ENCODE peak calls at places on chromosomes 3 and 15, in nine cellular contexts. J is CD4-positive, CD25-positive, alpha-beta regulatory T cell; G is ovary; S is Panc1; V is cardiac muscle cell; X is sigmoid colon; C is aorta; Q is CD8-positive, alpha-beta memory T cell; U is tibial artery. L is an unnamed sample. For H3K36me3 and H3K27me3, the result is how much of the 10 kb centered on the place peaks cover.

GRCh38 chr15:77160562-77161481 is 89.9 kb upstream of the TSPAN3 start:
- DNase-seq in G (no peak), S (no peak), X (no peak), J (peak), C (no peak), V (peak), U (no peak), Q (peak), L (no peak)

GRCh38 chr3:157160652-157161480 is 919 bp upstream of the CCNL1 start:
- DNase-seq in S (no peak), V (peak), G (peak), J (no peak), Q (no peak), X (peak), U (peak), C (peak), L (peak)

GRCh38 chr3:54843352-54843751 is 84.5 kb downstream of the LRTM1 start:
- DNase-seq in J (no peak), Q (no peak), G (no peak), X (no peak), S (no peak), U (no peak), C (no peak), V (no peak), L (no peak)

GRCh38 chr15:43776101-43776717 is 557 bp downstream of the ELL3 start:
- DNase-seq in Q (peak), J (no peak), S (no peak), C (no peak), G (peak), V (no peak), U (no peak), X (no peak), L (no peak)

GRCh38 chr3:194768586-194768985 is 82.9 kb downstream of the FAM43A start:
- DNase-seq in X (no peak), J (no peak), V (no peak), U (no peak), Q (peak), C (no peak), S (no peak), G (peak), L (no peak)

GRCh38 chr3:45677045-45677436 is 12.2 kb upstream of the SACM1L start:
- DNase-seq in S (no peak), Q (peak), U (peak), G (no peak), V (peak), C (no peak), J (peak), X (peak), L (peak)

GRCh38 chr3:87313641-87314040 is 37.3 kb upstream of the POU1F1 start:
- DNase-seq in U (no peak), X (no peak), J (no peak), C (no peak), Q (no peak), G (no peak), V (no peak), S (no peak), L (no peak)

GRCh38 chr15:101372149-101372577 is 77.1 kb upstream of the SNRPA1 start:
- DNase-seq in S (no peak), X (peak), V (peak), U (no peak), G (no peak), C (no peak), Q (no peak), J (no peak), L (no peak)

GRCh38 chr3:38165722-38166387 is 518 bp downstream of the OXSR1 start:
- DNase-seq in V (no peak), C (no peak), S (no peak), U (peak), G (peak), J (peak), X (peak), Q (no peak), L (peak)

GRCh38 chr3:116341916-116342315 is 103.4 kb downstream of the LSAMP start:
- DNase-seq in V (no peak), X (no peak), C (no peak), G (no peak), Q (no peak), J (no peak), U (no peak), S (no peak), L (no peak)

GRCh38 chr15:39846108-39846507 is 63.5 kb upstream of the FSIP1 start:
- DNase-seq in U (no peak), G (no peak), Q (no peak), X (no peak), S (no peak), J (no peak), C (no peak), V (no peak), L (no peak)

GRCh38 chr3:10455515-10455914 is 49.9 kb downstream of the ATP2B2 start:
- DNase-seq in C (no peak), V (no peak), X (no peak), G (no peak), J (no peak), Q (no peak), U (no peak), S (no peak), L (no peak)

GRCh38 chr3:10456981-10457380 is 48.4 kb downstream of the ATP2B2 start:
- DNase-seq in J (no peak), Q (no peak), X (no peak), S (no peak), U (no peak), G (no peak), V (no peak), C (no peak), L (no peak)

GRCh38 chr3:10457560-10457959 is 47.8 kb downstream of the ATP2B2 start:
- DNase-seq in S (no peak), V (no peak), Q (no peak), J (no peak), C (no peak), X (no peak), G (no peak), U (no peak), L (no peak)

GRCh38 chr3:10453764-10454163 is 51.6 kb downstream of the ATP2B2 start:
- DNase-seq in J (no peak), Q (no peak), U (no peak), V (no peak), X (no peak), G (no peak), S (no peak), C (no peak), L (no peak)

GRCh38 chr3:10454907-10455306 is 50.5 kb downstream of the ATP2B2 start:
- DNase-seq in U (no peak), S (no peak), G (no peak), X (no peak), V (no peak), C (no peak), Q (no peak), J (no peak), L (no peak)
- H3K36me3 ChIP-seq in U (under half), S (under half), G (under half), X (under half), V (under half), C (under half), Q (under half), J (under half), L (under half)

DNA sequence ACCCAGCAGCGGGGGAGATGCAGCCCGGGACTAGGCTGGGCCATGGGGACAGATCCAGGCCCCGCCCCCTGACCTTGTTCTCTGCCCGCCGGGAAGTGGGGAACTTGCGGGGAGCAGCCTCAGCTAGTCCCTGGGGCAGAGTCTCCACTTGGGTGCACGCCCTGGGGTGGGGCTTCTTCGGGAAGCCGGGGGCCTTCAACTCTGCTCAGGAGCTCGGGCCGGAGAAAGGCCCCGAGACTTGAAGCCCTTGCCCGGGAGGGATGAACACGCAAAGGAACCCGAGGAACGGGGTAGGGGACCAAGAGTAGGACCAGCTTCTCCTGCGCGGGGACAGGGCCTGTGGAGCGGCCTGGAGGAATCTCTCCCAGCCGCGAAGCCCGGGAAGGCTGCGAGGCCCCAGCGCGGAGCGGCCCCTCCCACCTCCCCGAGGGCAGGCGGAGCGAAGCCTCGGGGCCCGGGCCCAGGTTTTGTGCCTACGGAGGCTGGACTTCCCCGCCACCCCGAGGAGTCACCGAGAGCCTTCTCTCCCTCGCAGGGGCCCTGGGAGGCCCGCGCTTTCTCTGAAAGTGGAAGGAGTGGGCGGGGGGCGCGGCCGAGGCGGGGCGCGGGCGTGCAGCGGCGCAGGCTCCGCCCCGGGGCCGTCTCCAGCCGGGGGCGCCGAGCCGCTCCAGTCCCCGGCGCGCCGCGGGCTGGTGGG is at the start of gene ITPKA:
- DNase-seq in V (peak), Q (peak), S (no peak), X (peak), J (peak), G (peak), C (peak), U (peak), L (peak)
- H3K27me3 ChIP-seq in V (half or more), Q (under half), S (under half), X (under half), J (under half), G (under half), C (under half), U (under half), L (under half)

DNA sequence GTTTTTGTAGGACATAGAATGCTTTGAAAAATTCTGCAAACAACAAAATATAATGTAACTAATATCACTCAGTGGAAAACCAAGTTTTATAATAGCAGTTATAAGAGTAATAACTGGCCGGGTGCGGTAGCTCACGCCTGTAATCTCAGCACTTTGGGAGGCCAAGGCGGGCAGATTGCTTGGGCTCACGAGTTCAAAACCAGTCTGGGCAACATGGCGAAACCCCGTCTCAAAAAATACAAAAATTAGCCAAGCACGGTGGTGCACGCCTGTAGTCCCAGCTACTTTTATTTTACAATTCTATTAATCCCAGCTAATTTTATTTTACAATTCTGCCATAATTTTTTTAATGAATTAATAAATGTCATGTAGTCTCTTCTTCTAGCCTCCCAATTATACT is 2.3 kb downstream of the DENND4A start:
- DNase-seq in Q (no peak), X (no peak), C (no peak), G (no peak), S (no peak), U (no peak), J (no peak), V (no peak), L (no peak)
- H3K4me3 ChIP-seq in Q (no peak), X (no peak), C (no peak), G (no peak), S (no peak), U (no peak), J (peak), V (no peak), L (no peak)

GRCh38 chr3:68996356-68996995 is 17.0 kb downstream of the EOGT start:
- DNase-seq in U (no peak), J (no peak), C (no peak), S (no peak), Q (no peak), G (no peak), X (no peak), V (no peak), L (no peak)
- H3K36me3 ChIP-seq in U (half or more), J (half or more), C (under half), S (under half), Q (under half), G (under half), X (under half), V (under half), L (under half)

GRCh38 chr15:96408591-96409183 is 78.2 kb downstream of the NR2F2 start:
- DNase-seq in U (no peak), S (no peak), C (no peak), X (no peak), V (no peak), G (no peak), Q (no peak), J (no peak), L (no peak)

GRCh38 chr15:96403932-96404331 is 73.4 kb downstream of the NR2F2 start:
- DNase-seq in G (no peak), V (no peak), Q (no peak), U (no peak), S (no peak), C (no peak), X (no peak), J (no peak), L (no peak)

GRCh38 chr15:96404560-96404959 is 74.1 kb downstream of the NR2F2 start:
- DNase-seq in J (no peak), Q (no peak), S (no peak), G (no peak), U (no peak), X (no peak), V (no peak), C (no peak), L (no peak)

GRCh38 chr15:96407482-96407881 is 77.0 kb downstream of the NR2F2 start:
- DNase-seq in U (no peak), X (no peak), G (no peak), V (no peak), J (no peak), Q (no peak), S (no peak), C (no peak), L (no peak)

DNA sequence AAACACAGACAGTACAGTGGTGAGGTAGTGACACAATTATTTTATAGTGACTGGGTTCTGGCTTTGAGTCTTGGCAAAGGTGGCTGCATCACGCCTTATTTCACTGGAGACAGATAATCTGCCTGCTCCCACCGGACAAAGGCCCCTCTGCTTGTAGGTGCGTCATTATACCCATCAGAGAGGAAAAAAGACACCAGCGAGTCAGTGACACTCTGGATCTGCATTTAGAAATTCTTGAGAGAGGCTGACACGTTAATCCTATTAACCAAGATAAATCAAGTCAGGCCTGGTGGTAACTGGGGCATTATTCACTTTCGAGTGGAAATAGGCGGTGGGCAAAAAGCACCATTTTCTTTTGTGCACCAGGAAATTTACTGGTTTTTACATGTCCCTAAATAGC is 76.2 kb downstream of the NR2F2 start:
- DNase-seq in S (no peak), J (no peak), U (no peak), C (no peak), Q (no peak), V (no peak), X (no peak), G (no peak), L (no peak)
- H3K27me3 ChIP-seq in S (under half), J (under half), U (under half), C (under half), Q (under half), V (half or more), X (half or more), G (under half), L (under half)

GRCh38 chr3:128914966-128915645 is 35.7 kb downstream of the ACAD9 start:
- DNase-seq in C (peak), U (no peak), J (no peak), G (no peak), V (no peak), S (no peak), Q (no peak), X (no peak), L (no peak)
- H3K4me3 ChIP-seq in C (no peak), U (no peak), J (no peak), G (no peak), V (no peak), S (no peak), Q (no peak), X (no peak), L (no peak)

GRCh38 chr3:112126501-112126900 is 6.5 kb downstream of the GCSAM start:
- DNase-seq in G (no peak), V (peak), X (no peak), J (peak), U (no peak), C (no peak), S (no peak), Q (no peak), L (no peak)
- H3K36me3 ChIP-seq in G (under half), V (under half), X (under half), J (under half), U (under half), C (under half), S (under half), Q (under half), L (under half)

GRCh38 chr3:24830230-24831152 is 335.8 kb upstream of the THRB start:
- DNase-seq in J (no peak), C (peak), S (no peak), Q (no peak), X (peak), V (no peak), U (peak), G (no peak), L (no peak)
- H3K27me3 ChIP-seq in J (under half), C (under half), S (under half), Q (under half), X (under half), V (half or more), U (under half), G (under half), L (under half)

DNA sequence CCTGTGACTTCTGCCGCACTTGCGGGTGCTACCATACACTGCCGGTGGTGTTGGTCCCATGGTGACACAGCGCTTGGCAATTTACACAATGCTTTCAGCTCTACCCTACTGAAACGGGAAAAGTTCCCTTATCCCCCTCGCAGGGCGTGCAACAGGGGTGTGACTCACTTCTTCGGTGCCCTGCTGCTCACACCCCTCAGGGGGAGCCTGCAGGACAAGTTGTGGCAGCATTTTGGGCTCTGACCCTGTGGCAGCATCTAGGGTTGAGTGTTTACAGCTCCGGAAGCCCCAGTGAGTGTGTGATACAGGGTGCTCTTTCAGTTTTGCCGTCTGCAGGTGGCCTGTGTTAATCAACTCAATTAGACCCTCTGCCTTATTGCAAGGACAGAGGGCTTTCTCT is 324.7 kb upstream of the RGMA start:
- DNase-seq in U (no peak), J (no peak), V (no peak), C (no peak), Q (no peak), X (no peak), G (no peak), S (no peak), L (no peak)
- H3K4me3 ChIP-seq in U (no peak), J (no peak), V (no peak), C (no peak), Q (no peak), X (no peak), G (no peak), S (no peak), L (no peak)

DNA sequence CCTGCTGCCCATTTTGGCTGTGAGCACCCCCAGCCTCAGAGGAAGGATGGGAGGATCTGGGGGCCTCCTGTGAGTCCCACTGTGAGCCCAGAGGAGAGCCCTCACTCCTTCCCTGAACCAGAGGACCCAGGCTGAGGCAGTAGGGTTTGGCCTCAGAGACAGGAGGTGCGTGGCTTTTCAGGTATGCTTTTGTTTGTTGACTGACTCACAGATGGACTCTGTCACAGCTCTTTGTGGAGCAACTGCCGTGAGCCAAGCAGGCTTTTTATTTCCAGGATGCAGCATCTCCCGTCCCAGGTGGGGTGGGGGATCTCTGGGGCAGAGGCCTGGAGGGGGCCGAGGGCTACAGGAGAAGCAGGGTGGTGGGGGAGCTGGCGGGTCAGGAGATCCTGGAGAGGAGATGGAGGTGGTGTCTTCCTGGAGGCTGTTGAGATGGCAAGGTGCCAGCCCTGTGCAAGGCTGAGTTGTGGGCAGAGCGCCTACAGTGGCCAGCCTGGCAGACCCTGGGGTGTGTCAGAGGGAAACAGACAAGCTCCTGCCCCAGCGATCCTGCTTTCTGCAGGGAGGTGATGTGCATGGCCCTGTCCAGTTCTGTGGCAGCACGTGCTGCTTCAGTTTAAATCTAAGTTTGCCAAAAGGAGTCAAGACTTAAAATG is 24.0 kb downstream of the PLXNA1 start:
- DNase-seq in X (no peak), C (no peak), G (no peak), V (no peak), J (no peak), S (no peak), U (no peak), Q (no peak), L (no peak)
- H3K36me3 ChIP-seq in X (under half), C (under half), G (under half), V (under half), J (under half), S (under half), U (under half), Q (under half), L (under half)

L was measured in lung.